ENCODE peak calls at places on chromosomes 1 and 21, in four cellular contexts. V is HepG2, F is H1, T is GM12878. D is an unnamed sample.

GRCh38 chr1:184860985-184861754 is 106.5 kb upstream of the EDEM3 start:
- DNase-seq in V (no peak), F (no peak), T (no peak), D (no peak)

GRCh38 chr21:31088196-31088751 is 50.0 kb upstream of the KRTAP19-8 start:
- DNase-seq in V (no peak), F (no peak), T (no peak), D (no peak)

GRCh38 chr1:198165927-198166647 is 9.3 kb downstream of the NEK7 start:
- DNase-seq in V (no peak), F (no peak), T (no peak), D (no peak)

GRCh38 chr1:10033359-10033845 is 644 bp downstream of the UBE4B start:
- DNase-seq in V (peak; percentile 51), F (no peak), T (no peak), D (peak; percentile 55)

GRCh38 chr1:95216292-95216990 is 17.6 kb upstream of the RWDD3 start:
- DNase-seq in V (no peak), F (no peak), T (no peak), D (no peak)

GRCh38 chr1:15007842-15008241 is 145.7 kb upstream of the TMEM51 start:
- DNase-seq in V (no peak), F (no peak), T (no peak), D (no peak)

GRCh38 chr21:34933609-34934345 is 115.3 kb downstream of the RUNX1 start:
- DNase-seq in V (no peak), F (no peak), T (no peak), D (no peak)

GRCh38 chr1:164466429-164466828 is 92.6 kb upstream of the PBX1 start:
- DNase-seq in V (no peak), F (no peak), T (no peak), D (no peak)

GRCh38 chr1:98328855-98329254 is 332.7 kb upstream of the SNX7 start:
- DNase-seq in V (no peak), F (no peak), T (no peak), D (no peak)

GRCh38 chr1:230232352-230232751 is 165.3 kb downstream of the GALNT2 start:
- DNase-seq in V (no peak), F (peak; percentile 15), T (no peak), D (no peak)

GRCh38 chr1:175708787-175709186 is 34.6 kb downstream of the TNR start:
- DNase-seq in V (no peak), F (no peak), T (no peak), D (peak; percentile 24)

GRCh38 chr1:183301239-183301638 is 115.2 kb downstream of the LAMC2 start:
- DNase-seq in V (no peak), F (no peak), T (no peak), D (no peak)

GRCh38 chr1:43065191-43065590 is 106.5 kb upstream of the SLC2A1 start:
- DNase-seq in V (no peak), F (no peak), T (no peak), D (no peak)

GRCh38 chr1:13965770-13966398 is 265.9 kb downstream of the PRDM2 start:
- DNase-seq in V (peak; percentile 23), F (peak; percentile 33), T (no peak), D (peak; percentile 58)

GRCh38 chr1:168583571-168583970 is 7.2 kb downstream of the XCL1 start:
- DNase-seq in V (no peak), F (no peak), T (no peak), D (no peak)

GRCh38 chr1:6490181-6491075 is 1.0 kb downstream of the PLEKHG5 start:
- DNase-seq in V (peak; percentile 54), F (no peak), T (peak; percentile 15), D (peak; percentile 78)

GRCh38 chr21:36504067-36505058 is 24.4 kb upstream of the CLDN14 start:
- DNase-seq in V (peak; percentile 27), F (no peak), T (no peak), D (peak; percentile 36)

GRCh38 chr1:19074361-19074901 is 118.0 kb upstream of the IFFO2 start:
- DNase-seq in V (no peak), F (no peak), T (no peak), D (no peak)

GRCh38 chr1:37434292-37434907 is 40.0 kb upstream of the ZC3H12A start:
- DNase-seq in V (peak; percentile 25), F (peak; percentile 31), T (no peak), D (peak; percentile 87)

GRCh38 chr1:218488986-218489385 is 143.8 kb downstream of the TGFB2 start:
- DNase-seq in V (no peak), F (no peak), T (no peak), D (no peak)

GRCh38 chr1:164914208-164914607 is 355.2 kb downstream of the PBX1 start:
- DNase-seq in V (no peak), F (no peak), T (no peak), D (no peak)

GRCh38 chr1:36626435-36626834 is 143.7 kb upstream of the CSF3R start:
- DNase-seq in V (no peak), F (no peak), T (no peak), D (no peak)

GRCh38 chr1:27627051-27627450 is 7.9 kb downstream of the FGR start:
- DNase-seq in V (no peak), F (no peak), T (no peak), D (no peak)

GRCh38 chr21:28742527-28742926 is 250.2 kb downstream of the LTN1 start:
- DNase-seq in V (no peak), F (no peak), T (no peak), D (no peak)

GRCh38 chr21:35503646-35504045 is 454.5 kb upstream of the RUNX1 start:
- DNase-seq in V (no peak), F (no peak), T (no peak), D (no peak)

GRCh38 chr21:45285266-45285931 is 2.3 kb downstream of the POFUT2 start:
- DNase-seq in V (no peak), F (no peak), T (no peak), D (no peak)

GRCh38 chr1:230823421-230823820 is 44.9 kb downstream of the C1orf198 start:
- DNase-seq in V (no peak), F (no peak), T (no peak), D (no peak)

DNA sequence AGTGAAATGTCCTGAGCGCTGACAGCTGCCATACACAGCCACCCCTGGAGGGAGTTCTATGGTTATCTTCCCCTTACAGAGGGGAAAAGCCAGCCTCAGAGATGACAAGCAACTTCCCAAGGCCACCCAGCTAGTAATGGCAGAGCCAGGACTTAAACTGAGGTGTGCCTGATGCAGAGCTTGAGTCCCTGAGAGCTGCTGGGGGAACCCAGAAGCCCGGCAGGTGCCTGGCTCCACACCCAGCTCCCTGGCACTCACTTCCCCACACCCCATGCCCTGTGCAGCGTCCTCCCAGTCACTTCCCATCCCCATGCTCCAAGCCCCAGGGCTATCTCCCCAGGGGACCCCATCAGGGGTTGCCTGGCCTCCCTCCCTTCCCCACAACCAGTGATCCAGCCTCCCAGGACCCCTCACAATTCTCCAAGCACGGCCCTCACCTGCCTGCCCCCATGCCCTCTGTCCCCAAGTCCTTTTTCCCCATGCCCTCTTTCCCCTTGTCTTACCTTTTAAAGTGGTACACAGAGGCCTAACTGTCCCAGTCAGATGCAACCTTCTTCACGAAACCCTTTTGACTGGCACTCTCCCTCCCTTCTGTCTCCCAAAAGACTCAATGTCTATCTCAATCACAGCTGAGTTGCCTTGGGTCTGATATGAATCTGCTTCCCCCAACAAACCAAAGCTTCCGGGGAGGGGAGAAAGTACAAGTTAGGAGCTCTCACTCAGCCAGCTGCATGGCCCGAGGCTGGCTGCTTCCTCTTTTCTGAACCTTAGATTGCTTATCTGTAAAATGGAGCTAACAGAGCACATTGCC is 39.8 kb upstream of the LRP8 start:
- DNase-seq in V (no peak), F (no peak), T (peak; percentile 64), D (peak; percentile 79)
- TF ChIP-seq POLR2A in V (no peak), F (no peak), T (peak; percentile 54), D (no peak)

GRCh38 chr1:227940791-227941241 is 6.9 kb downstream of the WNT9A start:
- DNase-seq in V (no peak), F (no peak), T (no peak), D (no peak)
- TF ChIP-seq HDAC6 in V (no peak), F (no peak), T (no peak), D (no peak)

GRCh38 chr1:40982721-40983120 is 3.2 kb downstream of the CTPS1 start:
- DNase-seq in V (no peak), F (no peak), T (no peak), D (no peak)
- TF ChIP-seq POLR2A in V (no peak), F (no peak), T (no peak), D (no peak)

GRCh38 chr1:224707849-224708725 is 92.0 kb downstream of the CNIH3 start:
- DNase-seq in V (no peak), F (no peak), T (no peak), D (peak; percentile 23)
- TF ChIP-seq HDAC6 in V (no peak), F (no peak), T (no peak), D (no peak)